ENCODE peak calls at places on chromosome 14, in five cellular contexts. I is hepatocyte, S is IMR-90, W is fibroblast of lung, P is H1. V is an unnamed sample.
A peak's percentile ranks its signal among the peaks of the same experiment; 100 is the strongest.

GRCh38 chr14:65850429-65851145 is 438.1 kb downstream of the FUT8 start:
- DNase-seq in I (no peak), S (no peak), P (no peak), W (no peak), V (no peak)

GRCh38 chr14:56207626-56208297 is 89.6 kb downstream of the PELI2 start:
- DNase-seq in I (peak; percentile 62), S (peak; percentile 18), W (peak; percentile 45), P (no peak), V (no peak)

GRCh38 chr14:92754956-92755355 is 6.5 kb upstream of the LGMN start:
- DNase-seq in W (no peak), P (no peak), S (no peak), I (no peak), V (no peak)

GRCh38 chr14:103108749-103109207 is 14.3 kb downstream of the EXOC3L4 start:
- DNase-seq in S (peak; percentile 73), I (no peak), W (peak; percentile 38), P (no peak), V (peak; percentile 97)

GRCh38 chr14:93269341-93270068 is 62.4 kb downstream of the UBR7 start:
- DNase-seq in W (peak; percentile 76), I (no peak), S (peak; percentile 90), P (no peak), V (peak; percentile 19)

GRCh38 chr14:91163316-91163715 is 49.4 kb downstream of the DGLUCY start:
- DNase-seq in P (no peak), S (no peak), W (no peak), I (no peak), V (no peak)

GRCh38 chr14:91380116-91380515 is 37.5 kb downstream of the CCDC88C start:
- DNase-seq in I (no peak), W (no peak), P (no peak), S (no peak), V (no peak)

GRCh38 chr14:86462193-86462592 is 932.2 kb downstream of the FLRT2 start:
- DNase-seq in I (peak; percentile 16), W (peak; percentile 3), P (no peak), S (peak; percentile 30), V (no peak)

GRCh38 chr14:89827260-89827659 is 127.3 kb downstream of the EFCAB11 start:
- DNase-seq in I (no peak), W (no peak), S (no peak), P (no peak), V (no peak)

GRCh38 chr14:35809597-35809996 is 502 bp upstream of the RALGAPA1 start:
- DNase-seq in I (no peak), W (no peak), S (no peak), P (no peak), V (no peak)

GRCh38 chr14:92716131-92716530 is 32.3 kb downstream of the LGMN start:
- DNase-seq in P (no peak), I (no peak), W (no peak), S (no peak), V (no peak)

GRCh38 chr14:77154421-77154820 is 12.8 kb upstream of the ZDHHC22 start:
- DNase-seq in S (no peak), I (no peak), P (no peak), W (no peak), V (peak; percentile 17)

GRCh38 chr14:24673534-24674203 is 39.7 kb upstream of the GZMB start:
- DNase-seq in I (no peak), W (no peak), P (no peak), S (no peak), V (no peak)

GRCh38 chr14:92542766-92543554 is 29.4 kb downstream of the RIN3 start:
- DNase-seq in W (no peak), S (no peak), I (no peak), P (no peak), V (no peak)

GRCh38 chr14:95547626-95548327 is 12.9 kb downstream of the GLRX5 start:
- DNase-seq in S (peak; percentile 66), P (no peak), W (peak; percentile 75), I (no peak), V (no peak)

GRCh38 chr14:96095581-96096476 is 56.7 kb downstream of the C14orf132 start:
- DNase-seq in W (peak; percentile 72), S (peak; percentile 92), I (peak; percentile 82), P (no peak), V (no peak)

GRCh38 chr14:23094666-23095195 is at the start of gene ACIN1:
- DNase-seq in S (peak; percentile 86), W (peak; percentile 87), P (peak; percentile 100), I (peak; percentile 91), V (peak; percentile 92)

GRCh38 chr14:34251662-34252061 is 210.4 kb downstream of the SPTSSA start:
- DNase-seq in I (no peak), P (no peak), W (no peak), S (no peak), V (no peak)

GRCh38 chr14:81219821-81220487 is 805 bp downstream of the GTF2A1 start:
- DNase-seq in S (peak; percentile 7), W (peak; percentile 19), P (peak; percentile 51), I (peak; percentile 78), V (peak; percentile 79)

GRCh38 chr14:98101323-98101722 is 1170.7 kb downstream of the BCL11B start:
- DNase-seq in I (no peak), W (no peak), P (no peak), S (no peak), V (no peak)

GRCh38 chr14:76773956-76774355 is 12.7 kb downstream of the VASH1 start:
- DNase-seq in I (no peak), S (no peak), P (no peak), W (no peak), V (peak; percentile 87)

GRCh38 chr14:92607702-92608429 is 94.3 kb downstream of the RIN3 start:
- DNase-seq in I (no peak), W (peak; percentile 66), P (no peak), S (peak; percentile 89), V (peak; percentile 93)

GRCh38 chr14:24775919-24776318 is 141.9 kb upstream of the GZMB start:
- DNase-seq in P (no peak), S (no peak), W (no peak), I (no peak), V (no peak)

GRCh38 chr14:76480426-76480825 is 104.5 kb downstream of the ESRRB start:
- DNase-seq in P (no peak), S (no peak), W (no peak), I (no peak), V (no peak)

GRCh38 chr14:53536446-53536845 is 383.3 kb upstream of the DDHD1 start:
- DNase-seq in I (no peak), S (no peak), W (no peak), P (no peak), V (no peak)

GRCh38 chr14:68664225-68664681 is 128.6 kb downstream of the ZFP36L1 start:
- DNase-seq in W (peak; percentile 45), S (peak; percentile 12), I (no peak), P (peak; percentile 39), V (no peak)
- TF ChIP-seq CTCF in W (peak; percentile 6), S (peak; percentile 12), I (no peak), P (peak; percentile 27), V (peak; percentile 12)

GRCh38 chr14:52268191-52269061 is 928 bp downstream of the PTGDR start:
- DNase-seq in S (peak; percentile 13), P (peak; percentile 77), I (peak; percentile 14), W (peak; percentile 35), V (no peak)

GRCh38 chr14:52269100-52269499 is 1.6 kb downstream of the PTGDR start:
- DNase-seq in W (no peak), P (no peak), S (no peak), I (no peak), V (no peak)

GRCh38 chr14:52266782-52267181 is 716 bp upstream of the PTGDR start:
- DNase-seq in W (peak; percentile 47), I (no peak), S (no peak), P (no peak), V (peak; percentile 92)

GRCh38 chr14:52266179-52266578 is 1.3 kb upstream of the PTGDR start:
- DNase-seq in P (no peak), S (peak; percentile 49), W (peak; percentile 66), I (no peak), V (peak; percentile 92)

GRCh38 chr14:52267501-52268190 is at the start of gene PTGDR:
- DNase-seq in P (peak; percentile 80), W (peak; percentile 24), I (peak; percentile 16), S (no peak), V (peak; percentile 78)
- H3K4me3 ChIP-seq in P (peak within 1 kb of the TSS; percentile 69), W (peak within 1 kb of the TSS; percentile 10), I (peak within 1 kb of the TSS; percentile 18), S (peak within 1 kb of the TSS; percentile 26), V (peak within 1 kb of the TSS; percentile 67)

DNA sequence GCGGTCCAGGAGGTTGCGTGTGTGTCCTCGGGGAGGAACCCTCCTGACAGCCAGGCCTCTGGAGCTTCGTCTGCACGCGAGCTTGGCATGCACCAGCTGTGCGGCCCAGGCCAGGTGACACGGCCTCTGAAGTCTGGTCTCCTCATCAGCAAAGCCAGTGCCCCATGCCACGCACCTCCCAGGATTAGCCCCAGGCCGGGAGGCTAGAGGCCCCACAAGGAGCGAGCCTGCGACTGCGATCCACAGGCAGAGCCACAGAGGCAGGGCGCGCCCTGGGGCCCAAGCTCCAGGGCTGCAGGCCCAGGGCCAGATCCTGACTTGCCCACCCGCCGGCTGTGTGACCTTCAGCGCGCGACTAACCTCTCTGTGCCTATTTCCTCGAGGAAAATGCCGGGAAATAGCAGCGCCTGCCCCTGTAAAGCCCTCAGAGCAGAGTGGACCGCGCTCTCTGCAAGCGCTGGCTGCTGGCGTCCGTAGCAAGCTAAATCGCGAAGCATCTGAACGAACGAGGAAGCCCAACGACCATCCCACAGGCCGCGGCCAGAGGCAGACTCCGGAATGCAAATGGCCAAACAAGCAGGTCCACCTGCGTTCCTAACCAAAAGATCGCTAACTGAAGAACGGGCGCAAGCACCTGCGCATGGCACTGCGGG is 492 bp upstream of the BTBD6 start:
- DNase-seq in P (no peak), S (no peak), I (no peak), W (no peak), V (no peak)
- H4K20me1 ChIP-seq in P (peaks cover 9% of the 10 kb centered on the region), S (peaks cover 10% of the 10 kb centered on the region), I (peaks cover 11% of the 10 kb centered on the region), W (no peaks in the 10 kb centered on the region), V (peaks cover 30% of the 10 kb centered on the region)

GRCh38 chr14:73851567-73852382 is at the start of gene PTGR2:
- DNase-seq in P (peak; percentile 98), I (peak; percentile 98), W (peak; percentile 96), S (peak; percentile 96), V (peak; percentile 99)
- TF ChIP-seq CTCF in P (peak; percentile 11), I (no peak), W (no peak), S (peak; percentile 12), V (no peak)

DNA sequence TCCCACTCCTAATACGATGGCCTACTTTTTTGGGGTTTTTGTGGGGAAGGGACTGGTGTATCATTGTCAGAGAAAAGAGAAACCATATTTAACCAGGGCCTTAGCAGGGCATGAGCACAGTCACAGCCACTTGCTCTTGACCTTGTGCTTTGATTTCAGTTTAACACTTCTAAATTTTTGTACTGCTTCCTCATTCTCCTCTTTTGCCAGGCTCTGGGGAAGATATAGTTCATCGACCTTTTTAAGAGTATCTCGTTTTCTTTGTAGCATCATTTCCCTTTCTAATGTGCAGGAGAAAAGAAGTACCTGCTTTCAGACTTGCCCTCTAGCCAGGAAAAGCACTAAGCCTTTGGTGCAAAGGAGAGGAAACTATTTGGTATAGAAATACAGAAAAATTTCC is 2.2 kb downstream of the ZBTB1 start:
- DNase-seq in P (no peak), I (no peak), W (no peak), S (no peak), V (peak; percentile 69)
- H3K4me3 ChIP-seq in P (peak overlapping the region; percentile 7), I (peak overlapping the region; percentile 13), W (peak overlapping the region; percentile 0), S (peak overlapping the region; percentile 7), V (peak overlapping the region; percentile 88)

GRCh38 chr14:100268591-100269207 is 29.8 kb downstream of the YY1 start:
- DNase-seq in P (no peak), W (no peak), I (no peak), S (no peak), V (peak; percentile 73)
- H4K20me1 ChIP-seq in P (peaks cover 23% of the 10 kb centered on the region), W (peaks cover 1% of the 10 kb centered on the region), I (peaks cover 92% of the 10 kb centered on the region), S (peaks cover 80% of the 10 kb centered on the region), V (peaks cover 47% of the 10 kb centered on the region)

V was measured in osteoblast.